ENCODE peak calls at places on chromosomes 4 and X, in five cellular contexts. D is HepG2, G is K562, N is SK-N-SH, W is GM12878. O is an unnamed sample.

GRCh38 chrX:108018659-108019381 is 26.0 kb upstream of the VSIG1 start:
- DNase-seq in G (no peak), W (no peak), D (no peak), N (no peak), O (no peak)

GRCh38 chr4:87806520-87806919 is 7.2 kb downstream of the IBSP start:
- DNase-seq in D (no peak), N (no peak), G (no peak), W (no peak), O (no peak)

GRCh38 chrX:154436597-154437397 is at the start of gene GDI1:
- DNase-seq in D (no peak), N (peak; percentile 91), W (no peak), G (peak; percentile 91), O (peak; percentile 75)

GRCh38 chr4:152100378-152101201 is 339.8 kb upstream of the GATB start:
- DNase-seq in N (no peak), G (no peak), D (no peak), W (no peak), O (no peak)

GRCh38 chr4:44996276-44996845 is 270.0 kb upstream of the GNPDA2 start:
- DNase-seq in D (no peak), N (no peak), W (no peak), G (no peak), O (no peak)

GRCh38 chr4:5365071-5366008 is 314.1 kb downstream of the STK32B start:
- DNase-seq in D (peak; percentile 27), N (no peak), G (no peak), W (peak; percentile 7), O (peak; percentile 98)

GRCh38 chrX:46180258-46180687 is 364.9 kb downstream of the ZNF674 start:
- DNase-seq in G (peak; percentile 11), W (peak; percentile 49), N (no peak), D (peak; percentile 2), O (peak; percentile 60)

GRCh38 chrX:17634542-17635207 is 102.6 kb upstream of the SCML1 start:
- DNase-seq in N (no peak), W (no peak), G (no peak), D (no peak), O (no peak)

GRCh38 chr4:165393704-165394103 is 14.9 kb downstream of the CPE start:
- DNase-seq in W (no peak), N (no peak), D (no peak), G (no peak), O (no peak)

GRCh38 chr4:165394275-165394674 is 15.5 kb downstream of the CPE start:
- DNase-seq in N (no peak), G (no peak), W (no peak), D (no peak), O (no peak)

GRCh38 chr4:165403667-165404066 is 24.9 kb downstream of the CPE start:
- DNase-seq in N (peak; percentile 22), W (no peak), G (no peak), D (no peak), O (no peak)

GRCh38 chr4:165402375-165402774 is 23.6 kb downstream of the CPE start:
- DNase-seq in G (peak; percentile 29), W (no peak), D (no peak), N (no peak), O (no peak)

GRCh38 chr4:165398570-165398969 is 19.8 kb downstream of the CPE start:
- DNase-seq in W (no peak), D (no peak), N (peak; percentile 59), G (peak; percentile 8), O (peak; percentile 44)
- TF ChIP-seq RFX5 in W (peak; percentile 94), D (peak; percentile 97), N (peak; percentile 100), G (peak; percentile 88), O (peak; percentile 93)

GRCh38 chr4:41579043-41579442 is 41.1 kb downstream of the LIMCH1 start:
- DNase-seq in G (no peak), N (no peak), W (no peak), D (no peak), O (no peak)

GRCh38 chr4:41575207-41575606 is 37.2 kb downstream of the LIMCH1 start:
- DNase-seq in D (no peak), N (no peak), W (no peak), G (no peak), O (no peak)

GRCh38 chr4:41573458-41574129 is 35.6 kb downstream of the LIMCH1 start:
- DNase-seq in N (no peak), W (no peak), G (no peak), D (no peak), O (no peak)

GRCh38 chr4:41572414-41572986 is 34.5 kb downstream of the LIMCH1 start:
- DNase-seq in N (no peak), D (no peak), W (no peak), G (no peak), O (no peak)

DNA sequence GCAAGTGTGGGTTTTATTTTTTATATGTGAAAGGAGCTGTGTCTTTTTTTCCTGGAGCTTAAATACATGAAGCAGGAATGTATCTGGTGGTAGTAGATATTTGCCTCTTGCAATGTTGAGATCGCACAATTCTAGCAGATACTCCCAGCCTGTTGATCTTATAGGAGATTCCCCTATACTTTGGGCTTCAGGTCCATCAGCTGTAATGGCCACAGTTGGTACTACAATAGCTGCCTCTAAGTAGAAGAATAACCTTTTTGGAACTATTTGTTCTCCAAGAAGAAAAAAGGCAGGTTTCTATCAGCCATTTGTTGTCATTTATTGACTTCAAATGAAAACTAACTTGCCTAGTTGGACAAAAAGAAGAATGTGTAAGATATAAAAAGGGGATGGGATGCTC is 37.7 kb downstream of the LIMCH1 start:
- DNase-seq in N (no peak), D (no peak), G (no peak), W (no peak), O (no peak)
- H3K4me1 ChIP-seq in N (no peaks in the 10 kb centered on the region), D (no peaks in the 10 kb centered on the region), G (no peaks in the 10 kb centered on the region), W (no peaks in the 10 kb centered on the region), O (peaks cover 53% of the 10 kb centered on the region)

GRCh38 chr4:165192956-165193355 is 14.4 kb upstream of the KLHL2 start:
- DNase-seq in W (no peak), D (no peak), G (no peak), N (no peak), O (no peak)

GRCh38 chr4:165191253-165191652 is 16.1 kb upstream of the KLHL2 start:
- DNase-seq in D (no peak), G (no peak), N (no peak), W (no peak), O (no peak)

GRCh38 chr4:165191814-165192499 is 15.4 kb upstream of the KLHL2 start:
- DNase-seq in W (no peak), D (no peak), N (no peak), G (no peak), O (no peak)

GRCh38 chr4:165192500-165192898 is 14.9 kb upstream of the KLHL2 start:
- DNase-seq in G (no peak), D (no peak), W (no peak), N (no peak), O (no peak)

GRCh38 chr4:165194368-165194767 is 13.0 kb upstream of the KLHL2 start:
- DNase-seq in G (no peak), W (no peak), D (no peak), N (no peak), O (no peak)
- TF ChIP-seq REST in G (no peak), W (no peak), D (no peak), N (no peak), O (no peak)

GRCh38 chr4:123060039-123060770 is 137.8 kb upstream of the NUDT6 start:
- DNase-seq in G (no peak), D (no peak), W (no peak), N (no peak), O (no peak)

DNA sequence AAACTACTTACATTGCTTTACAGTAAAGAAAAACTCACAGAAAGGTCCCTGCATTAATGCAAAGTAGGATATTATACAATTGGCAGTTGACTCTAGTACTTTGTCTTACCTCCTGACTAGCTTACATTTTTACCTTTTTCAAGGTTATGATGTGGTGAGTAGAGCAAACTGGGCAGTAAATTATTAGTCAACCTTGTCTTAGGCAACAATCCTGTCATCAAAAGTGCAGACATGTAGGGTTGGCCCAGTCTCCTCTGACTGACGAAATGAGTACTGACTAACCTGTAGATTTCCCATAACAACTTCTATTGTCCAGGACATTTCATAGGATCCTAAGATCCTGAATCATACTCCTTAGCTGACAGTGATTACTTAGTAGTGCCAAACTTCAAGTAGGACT is 142.0 kb upstream of the NUDT6 start:
- DNase-seq in D (peak; percentile 94), N (no peak), W (no peak), G (no peak), O (peak; percentile 11)
- TF ChIP-seq RFX5 in D (no peak), N (no peak), W (no peak), G (no peak), O (no peak)

GRCh38 chr4:112181358-112182000 is 36.2 kb downstream of the FAM241A start:
- DNase-seq in D (no peak), W (no peak), G (no peak), N (no peak), O (no peak)

GRCh38 chr4:112183252-112183651 is 38.0 kb downstream of the FAM241A start:
- DNase-seq in N (no peak), D (no peak), G (no peak), W (no peak), O (no peak)

GRCh38 chr4:112184438-112184837 is 39.2 kb downstream of the FAM241A start:
- DNase-seq in D (no peak), G (no peak), N (no peak), W (no peak), O (no peak)

GRCh38 chr4:112185334-112185733 is 40.1 kb downstream of the FAM241A start:
- DNase-seq in D (no peak), G (no peak), W (no peak), N (no peak), O (no peak)

GRCh38 chr4:112182604-112183003 is 37.4 kb downstream of the FAM241A start:
- DNase-seq in W (no peak), N (no peak), G (no peak), D (peak; percentile 7), O (no peak)
- H3K4me1 ChIP-seq in W (no peaks in the 10 kb centered on the region), N (no peaks in the 10 kb centered on the region), G (no peaks in the 10 kb centered on the region), D (peaks cover 25% of the 10 kb centered on the region), O (no peaks in the 10 kb centered on the region)

DNA sequence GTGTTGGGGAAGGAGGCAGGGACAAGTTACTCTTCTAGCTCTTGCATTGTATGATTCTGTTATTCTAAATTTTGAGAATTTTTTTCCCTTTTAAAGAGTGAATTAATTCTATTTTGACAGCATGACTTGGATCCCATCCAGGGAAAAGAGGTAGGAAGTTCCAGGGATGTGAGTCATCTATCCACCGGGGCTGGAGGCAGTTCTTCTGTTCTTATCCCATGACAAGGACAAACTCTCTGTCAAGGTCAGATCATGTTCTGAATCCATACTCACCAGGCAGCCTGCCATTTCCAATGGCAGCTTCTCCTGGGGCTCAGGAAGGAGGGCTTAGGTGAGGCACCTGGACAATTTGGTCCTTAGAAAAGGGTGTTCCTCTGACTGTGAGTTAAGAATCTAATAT is 132.0 kb upstream of the MED14 start:
- DNase-seq in G (no peak), W (no peak), N (no peak), D (peak; percentile 57), O (peak; percentile 25)
- TF ChIP-seq REST in G (no peak), W (no peak), N (no peak), D (no peak), O (no peak)

DNA sequence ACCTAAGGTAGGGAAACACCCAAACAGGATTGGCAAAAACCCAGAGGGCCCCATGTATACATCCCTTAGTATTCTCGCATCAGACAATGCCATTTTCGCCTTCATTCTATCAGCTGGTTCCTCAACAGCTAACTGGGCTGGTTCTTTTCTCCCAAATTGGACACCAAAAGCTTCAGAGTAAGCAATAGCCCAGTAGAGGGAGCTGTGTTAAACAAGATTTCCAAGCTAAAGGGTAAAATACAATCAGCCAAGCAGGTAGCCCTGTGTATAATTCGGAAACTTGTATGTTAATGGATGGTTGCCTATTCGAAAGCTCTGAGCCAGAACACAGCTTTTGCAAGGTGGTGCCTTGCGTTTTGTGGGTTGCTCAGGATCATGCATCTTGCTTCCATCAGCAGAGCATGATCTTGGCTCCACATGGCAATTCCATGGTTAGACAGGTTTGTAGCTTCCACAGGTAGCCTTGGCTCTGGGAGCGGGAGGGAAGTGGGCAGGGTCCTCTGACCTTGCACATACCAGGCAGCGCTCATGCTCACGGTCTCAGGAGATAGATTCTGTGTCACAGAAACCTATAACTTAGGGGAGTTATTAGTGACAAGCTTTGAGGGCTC is 115.2 kb upstream of the LNX1 start:
- DNase-seq in G (peak; percentile 15), D (peak; percentile 35), W (peak; percentile 45), N (peak; percentile 8), O (peak; percentile 5)
- TF ChIP-seq RFX5 in G (no peak), D (no peak), W (no peak), N (no peak), O (no peak)